ENCODE peak calls at places on chromosomes 6 and 20, in four cellular contexts. I, V, X and B are unnamed samples. For H3K27me3, the result is how much of the 10 kb centered on the place peaks cover.

GRCh38 chr20:19952392-19952791 is 64.8 kb upstream of the NAA20 start:
- DNase-seq in V (no peak), X (no peak), I (no peak), B (no peak)

GRCh38 chr6:78966542-78966941 is 99.2 kb downstream of the IRAK1BP1 start:
- DNase-seq in I (no peak), V (no peak), X (no peak), B (no peak)

GRCh38 chr20:63056236-63057132 is 49.7 kb upstream of the BHLHE23 start:
- DNase-seq in V (peak), X (no peak), I (peak), B (peak)

GRCh38 chr6:21707527-21707926 is 114.0 kb downstream of the SOX4 start:
- DNase-seq in I (no peak), X (no peak), V (no peak), B (no peak)

GRCh38 chr6:160733045-160733646 is 31.1 kb downstream of the PLG start:
- DNase-seq in V (peak), I (no peak), X (peak), B (peak)

GRCh38 chr20:19885981-19886665 is 128.1 kb downstream of the RIN2 start:
- DNase-seq in V (peak), X (no peak), I (peak), B (peak)

GRCh38 chr20:33871362-33871761 is 60.2 kb downstream of the CHMP4B start:
- DNase-seq in X (no peak), I (no peak), V (no peak), B (peak)

GRCh38 chr20:8790442-8791074 is 278.3 kb upstream of the PLCB4 start:
- DNase-seq in X (peak), V (peak), I (no peak), B (no peak)

GRCh38 chr6:23218751-23219150 is 649.4 kb downstream of the HDGFL1 start:
- DNase-seq in X (no peak), V (no peak), I (no peak), B (no peak)

GRCh38 chr6:103729658-103730057 is 1130.1 kb downstream of the HACE1 start:
- DNase-seq in I (no peak), X (no peak), V (no peak), B (no peak)

GRCh38 chr6:131377112-131377511 is 195.9 kb upstream of the ARG1 start:
- DNase-seq in V (no peak), I (no peak), X (no peak), B (no peak)

GRCh38 chr6:68638225-68638900 is 3.3 kb downstream of the ADGRB3 start:
- DNase-seq in I (peak), X (peak), V (peak), B (peak)

GRCh38 chr20:60299951-60300350 is 341.7 kb downstream of the CDH26 start:
- DNase-seq in I (no peak), X (no peak), V (no peak), B (no peak)

GRCh38 chr20:2978519-2978918 is 64.9 kb upstream of the GNRH2 start:
- DNase-seq in X (no peak), I (no peak), V (no peak), B (no peak)

GRCh38 chr20:49323622-49324238 is 45.9 kb upstream of the ZNFX1 start:
- DNase-seq in V (peak), X (peak), I (no peak), B (peak)

GRCh38 chr20:37610203-37610798 is 82.6 kb upstream of the BLCAP start:
- DNase-seq in X (no peak), V (no peak), I (no peak), B (no peak)

GRCh38 chr6:89584539-89584938 is 54.0 kb downstream of the LYRM2 start:
- DNase-seq in I (no peak), X (no peak), V (no peak), B (no peak)

GRCh38 chr6:98054453-98054852 is 771.4 kb upstream of the MMS22L start:
- DNase-seq in X (no peak), V (no peak), I (no peak), B (no peak)

GRCh38 chr20:14337400-14338171 is at the start of gene FLRT3:
- DNase-seq in X (peak), I (peak), V (peak), B (peak)

GRCh38 chr6:146984251-146984924 is 219.8 kb upstream of the STXBP5 start:
- DNase-seq in I (no peak), X (no peak), V (peak), B (no peak)

GRCh38 chr6:125858427-125859320 is 67.9 kb downstream of the NCOA7 start:
- DNase-seq in V (peak), I (no peak), X (peak), B (peak)

DNA sequence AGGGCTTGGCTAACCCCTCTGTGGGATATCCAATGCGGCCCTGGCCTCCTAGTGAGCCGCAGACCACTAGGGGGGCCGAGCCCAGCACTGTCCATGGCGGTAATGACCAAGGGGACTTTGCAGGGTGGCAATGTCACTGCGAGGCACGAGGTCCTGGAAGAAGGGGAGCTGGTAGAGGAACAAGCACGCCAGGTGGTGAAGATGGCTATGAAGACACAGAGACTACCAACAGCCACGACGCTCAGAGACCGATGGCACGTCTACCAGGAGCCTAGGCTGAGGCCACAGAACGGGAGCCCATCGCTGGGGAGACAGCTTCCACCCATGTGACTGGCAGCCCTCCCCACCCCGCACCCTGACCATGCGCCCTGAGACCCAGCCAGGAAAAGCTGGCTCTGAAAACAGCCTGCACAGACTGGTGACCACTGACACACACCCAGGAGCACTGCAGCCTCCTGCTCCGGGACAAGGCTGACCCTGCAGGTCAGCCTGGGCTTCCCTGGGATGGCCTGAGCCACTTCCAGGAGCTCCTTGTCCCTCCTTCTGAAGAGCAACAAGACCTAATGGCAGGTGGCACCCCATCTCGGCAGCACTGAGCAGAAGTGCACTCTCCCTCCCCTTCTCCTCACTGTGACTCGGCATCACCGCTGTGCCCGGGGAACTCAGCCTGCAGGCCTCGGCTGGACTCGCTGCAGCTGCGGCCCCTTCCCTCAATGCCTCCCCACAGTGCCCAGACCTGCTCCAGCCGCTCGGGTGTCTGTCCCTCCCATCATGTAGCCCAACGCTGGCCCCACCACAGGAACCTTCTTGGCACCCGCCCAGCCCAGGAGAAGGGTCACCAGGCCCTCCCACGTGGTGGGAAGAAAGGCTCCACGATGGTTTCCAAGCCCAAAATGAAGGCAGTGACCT is 56.9 kb downstream of the GNAS-AS1 start:
- DNase-seq in I (no peak), V (no peak), X (no peak), B (no peak)
- H3K27me3 ChIP-seq in I (under half), V (half or more), X (under half), B (under half)

DNA sequence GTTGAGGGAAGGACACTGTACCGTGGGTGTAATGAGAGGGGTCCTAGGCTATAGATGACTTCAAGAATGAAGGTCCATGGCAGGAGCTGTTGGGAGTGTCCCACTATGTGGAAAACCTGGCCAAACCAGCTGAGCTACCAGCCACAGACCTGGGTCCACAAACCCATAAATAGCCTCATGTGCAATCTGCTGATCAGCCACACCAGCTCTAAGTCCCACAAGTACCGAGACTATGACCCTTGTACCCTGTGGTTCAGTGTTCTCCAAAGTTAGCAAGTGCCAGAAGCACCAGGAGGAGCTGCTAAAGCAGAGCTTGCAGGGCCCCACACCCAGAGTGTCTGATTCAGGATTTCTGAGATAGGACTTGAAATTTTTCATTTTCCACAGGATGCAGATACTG is 57.7 kb upstream of the ZFAND3 start:
- DNase-seq in V (no peak), X (no peak), I (no peak), B (no peak)
- H3K27me3 ChIP-seq in V (under half), X (under half), I (under half), B (under half)

DNA sequence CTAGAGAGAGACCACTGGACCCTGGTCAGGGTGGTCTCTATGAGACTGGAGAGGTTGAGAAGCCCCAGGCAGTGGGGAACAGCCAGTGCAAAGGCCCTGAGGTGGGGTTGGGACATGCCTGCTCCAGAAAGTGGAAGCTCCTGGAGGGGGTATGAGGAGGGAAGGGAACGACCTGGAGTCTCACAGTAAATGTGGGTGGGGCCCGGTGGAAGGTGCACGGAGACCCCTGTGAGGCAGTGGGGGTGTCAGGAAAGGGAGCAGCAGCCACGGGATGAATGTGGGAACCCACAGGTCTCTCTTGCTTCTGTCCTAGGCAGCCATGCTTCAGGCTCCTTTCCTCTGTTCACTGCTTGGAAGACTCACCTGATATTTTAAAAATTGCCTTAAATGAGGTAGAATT is 1.3 kb upstream of the CST1 start:
- DNase-seq in X (no peak), V (no peak), I (no peak), B (no peak)
- H3K27me3 ChIP-seq in X (under half), V (under half), I (under half), B (under half)

DNA sequence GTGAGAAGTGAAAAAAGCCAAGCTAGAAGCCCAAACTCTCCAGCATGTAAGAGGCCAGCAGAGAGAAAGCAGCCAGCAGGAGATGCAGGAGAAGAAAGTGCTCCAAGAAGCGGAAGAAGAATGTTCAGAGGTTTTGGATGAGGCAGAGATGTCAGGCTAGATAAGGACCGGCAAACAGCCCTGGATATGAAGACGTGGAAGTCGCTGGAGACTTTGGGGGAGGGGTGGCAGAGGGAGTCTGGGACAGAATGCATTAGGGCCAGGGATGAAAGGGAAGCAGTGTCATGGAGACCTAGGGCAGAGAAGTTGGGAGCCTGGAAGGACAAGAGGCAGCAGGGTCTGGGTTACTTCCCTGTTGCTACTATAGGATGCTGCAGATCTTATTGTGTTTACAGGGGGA is 5.3 kb upstream of the SCUBE3 start:
- DNase-seq in V (no peak), X (no peak), I (no peak), B (no peak)
- H3K27me3 ChIP-seq in V (under half), X (under half), I (under half), B (under half)

DNA sequence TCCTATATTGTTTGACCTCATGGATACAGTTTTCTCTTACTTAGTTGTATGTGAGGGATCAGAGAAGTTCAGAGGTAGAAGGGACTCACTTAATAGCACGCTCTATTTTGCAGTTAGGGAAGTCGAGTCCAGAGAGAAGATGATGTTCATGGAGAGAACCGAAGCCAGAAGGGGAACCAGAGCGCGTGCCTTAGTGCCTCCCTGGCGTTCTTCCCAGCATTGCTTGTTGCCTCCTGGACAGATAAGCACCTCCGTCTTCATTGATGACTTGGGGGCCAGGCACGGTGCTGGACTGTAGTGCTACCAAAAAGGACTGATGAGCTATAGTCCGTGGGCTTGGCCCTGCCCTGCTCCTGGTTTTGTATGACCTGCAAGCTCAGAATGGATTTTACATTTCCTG is 109.8 kb downstream of the RPP40 start:
- DNase-seq in V (no peak), I (no peak), X (no peak), B (no peak)
- H3K27me3 ChIP-seq in V (under half), I (under half), X (under half), B (under half)

GRCh38 chr6:27742833-27743573 is 169.2 kb downstream of the OR2B2 start:
- DNase-seq in I (no peak), V (no peak), X (no peak), B (no peak)

GRCh38 chr6:27748662-27749061 is 163.5 kb downstream of the OR2B2 start:
- DNase-seq in X (no peak), V (no peak), I (no peak), B (no peak)

GRCh38 chr6:27747637-27748036 is 164.6 kb downstream of the OR2B2 start:
- DNase-seq in V (no peak), X (no peak), I (no peak), B (no peak)

DNA sequence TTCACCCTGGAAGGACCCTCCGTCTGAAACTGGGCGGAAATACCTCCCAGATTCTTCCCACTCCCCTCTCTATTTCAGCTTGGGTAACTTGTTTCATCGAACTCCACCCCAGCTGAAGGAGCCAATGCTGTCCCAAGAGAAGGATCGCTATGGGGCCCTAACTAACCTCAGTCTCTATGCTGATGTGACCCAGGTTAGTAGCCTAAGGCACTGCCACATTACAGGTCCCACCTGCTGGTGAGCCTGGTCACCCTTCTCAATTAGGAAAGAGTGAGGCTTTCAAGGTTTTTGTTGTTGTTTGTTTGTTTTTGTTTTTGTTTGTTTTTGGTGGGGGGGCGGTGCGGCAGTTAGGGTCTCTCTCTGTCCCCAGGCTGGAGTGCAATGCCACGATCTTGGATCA is 168.4 kb downstream of the OR2B2 start:
- DNase-seq in V (no peak), X (no peak), I (no peak), B (no peak)
- H3K27me3 ChIP-seq in V (under half), X (under half), I (half or more), B (under half)

GRCh38 chr20:57475388-57476072 is 49.4 kb downstream of the CTCFL start:
- DNase-seq in X (no peak), V (no peak), I (no peak), B (no peak)
- H3K27me3 ChIP-seq in X (under half), V (half or more), I (under half), B (under half)

GRCh38 chr6:1464796-1465348 is 75.5 kb downstream of the FOXF2 start:
- DNase-seq in I (no peak), V (no peak), X (no peak), B (no peak)
- H3K27me3 ChIP-seq in I (under half), V (under half), X (under half), B (under half)